ENCODE peak calls at places on chromosomes 13 and 19, in seven cellular contexts. N is A673; V is PC-3; S is lung; F is heart right ventricle; A is CD8-positive, alpha-beta T cell; I is suprapubic skin. T is an unnamed sample.

GRCh38 chr13:87172166-87172825 is 498.9 kb upstream of the SLITRK5 start:
- DNase-seq in I (no peak), N (peak; percentile 2), V (no peak), A (no peak), S (no peak), F (no peak), T (no peak)

GRCh38 chr13:114211446-114211845 is 23.3 kb upstream of the CDC16 start:
- DNase-seq in I (no peak), N (no peak), F (no peak), S (no peak), V (no peak), A (no peak), T (no peak)

GRCh38 chr19:29404015-29404414 is 121.8 kb upstream of the VSTM2B start:
- DNase-seq in A (no peak), N (no peak), F (no peak), V (no peak), I (no peak), S (no peak), T (no peak)

GRCh38 chr13:50421457-50422130 is 406.4 kb downstream of the KCNRG start:
- DNase-seq in N (no peak), I (no peak), S (no peak), F (no peak), V (peak; percentile 69), A (no peak), T (no peak)

GRCh38 chr13:34217343-34218094 is 399.6 kb downstream of the RFC3 start:
- DNase-seq in I (no peak), F (no peak), V (no peak), S (no peak), N (no peak), A (no peak), T (no peak)

GRCh38 chr13:111857336-111857735 is 209.6 kb upstream of the SOX1 start:
- DNase-seq in V (no peak), A (no peak), I (no peak), N (no peak), F (no peak), S (no peak), T (no peak)

GRCh38 chr13:41008349-41008980 is 10.7 kb downstream of the ELF1 start:
- DNase-seq in A (no peak), S (no peak), I (no peak), F (no peak), V (peak; percentile 78), N (no peak), T (no peak)

GRCh38 chr13:110444226-110444653 is 117.3 kb downstream of the RAB20 start:
- DNase-seq in S (no peak), F (no peak), A (no peak), N (no peak), V (peak; percentile 24), I (no peak), T (no peak)

GRCh38 chr13:50306096-50306495 is 290.9 kb downstream of the KCNRG start:
- DNase-seq in F (no peak), A (no peak), I (no peak), S (no peak), V (no peak), N (no peak), T (no peak)

GRCh38 chr19:42086770-42087550 is 11.0 kb downstream of the ZNF574 start:
- DNase-seq in I (no peak), A (no peak), N (no peak), S (no peak), F (no peak), V (no peak), T (no peak)

GRCh38 chr19:54420383-54421168 is 5.3 kb downstream of the TTYH1 start:
- DNase-seq in A (no peak), I (no peak), F (peak; percentile 45), S (no peak), V (no peak), N (no peak), T (no peak)

GRCh38 chr19:51724543-51724942 is 752 bp upstream of the HAS1 start:
- DNase-seq in F (no peak), I (peak; percentile 88), N (no peak), A (no peak), V (no peak), S (no peak), T (no peak)

GRCh38 chr13:89205856-89206255 is 1534.7 kb downstream of the SLITRK5 start:
- DNase-seq in A (no peak), I (no peak), N (no peak), F (no peak), V (no peak), S (no peak), T (no peak)

GRCh38 chr13:76917096-76917495 is 30.9 kb upstream of the KCTD12 start:
- DNase-seq in S (no peak), V (no peak), F (no peak), I (no peak), N (no peak), A (no peak), T (no peak)

GRCh38 chr13:20217168-20217567 is 15.0 kb downstream of the GJB6 start:
- DNase-seq in N (no peak), F (no peak), S (no peak), A (no peak), V (no peak), I (no peak), T (no peak)

GRCh38 chr13:111371211-111371610 is 50.8 kb downstream of the TEX29 start:
- DNase-seq in F (no peak), V (no peak), S (peak; percentile 41), N (peak; percentile 9), I (no peak), A (no peak), T (no peak)

GRCh38 chr13:113819731-113820715 is 43.9 kb downstream of the GAS6 start:
- DNase-seq in A (no peak), I (no peak), F (no peak), V (no peak), N (no peak), S (no peak), T (peak; percentile 77)

GRCh38 chr13:38759390-38759789 is 72.5 kb downstream of the FREM2 start:
- DNase-seq in A (no peak), N (no peak), I (no peak), S (no peak), V (no peak), F (no peak), T (no peak)

GRCh38 chr19:722553-723101 is 13.9 kb downstream of the PALM start:
- DNase-seq in V (no peak), N (no peak), S (no peak), A (no peak), F (peak; percentile 61), I (no peak), T (peak; percentile 82)
- H3K27ac ChIP-seq in V (no peak overlapping the region), N (no peak overlapping the region), S (no peak overlapping the region), A (no peak overlapping the region), F (no peak overlapping the region), I (no peak overlapping the region), T (peak overlapping the region; percentile 70)

DNA sequence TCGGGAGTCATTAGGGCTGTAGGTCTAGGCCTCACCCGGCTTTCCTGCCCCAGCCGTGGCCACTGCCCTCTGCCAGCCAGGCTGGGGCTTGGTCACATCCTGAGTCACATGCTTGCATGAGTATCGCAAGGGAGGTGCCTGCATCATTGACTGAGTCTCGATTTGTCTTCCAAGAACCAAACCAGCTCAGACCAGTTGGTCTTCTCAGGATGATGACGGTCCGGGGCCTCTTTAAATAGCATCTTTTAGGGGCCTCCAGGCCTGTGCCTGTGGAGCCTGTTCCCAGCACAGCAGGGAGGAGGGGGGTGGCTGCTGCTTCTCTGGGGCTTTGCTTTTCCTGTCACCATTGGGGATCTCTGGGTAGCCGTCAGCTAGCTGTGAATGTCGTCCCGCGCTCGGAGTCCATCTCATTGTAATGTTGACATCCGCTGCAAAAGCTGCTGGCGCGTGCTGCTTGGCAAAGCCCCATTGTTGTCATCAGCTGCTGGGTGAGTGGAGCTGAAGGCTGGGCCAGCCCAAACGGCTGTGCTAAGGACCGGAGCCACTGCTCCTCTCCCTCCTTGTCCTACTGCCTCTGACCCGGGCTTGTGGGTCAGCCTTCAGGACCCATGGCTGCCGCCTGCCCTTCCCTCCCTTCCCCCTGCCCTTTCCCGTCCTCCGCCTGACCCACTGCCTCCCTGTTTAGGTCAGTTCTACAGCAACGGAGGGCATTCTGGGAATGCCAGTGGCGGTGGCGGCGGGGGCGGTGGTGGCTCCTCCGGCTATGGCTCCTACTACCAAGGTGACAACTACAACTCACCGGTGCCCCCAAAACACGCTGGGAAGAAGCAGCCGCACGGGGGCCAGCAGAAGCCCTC is 14.3 kb upstream of the QTRT1 start:
- DNase-seq in A (no peak), I (no peak), N (peak; percentile 18), S (no peak), V (peak; percentile 21), F (peak; percentile 61), T (no peak)
- H3K27ac ChIP-seq in A (no peak overlapping the region), I (no peak overlapping the region), N (no peak overlapping the region), S (no peak overlapping the region), V (no peak overlapping the region), F (no peak overlapping the region), T (no peak overlapping the region)

DNA sequence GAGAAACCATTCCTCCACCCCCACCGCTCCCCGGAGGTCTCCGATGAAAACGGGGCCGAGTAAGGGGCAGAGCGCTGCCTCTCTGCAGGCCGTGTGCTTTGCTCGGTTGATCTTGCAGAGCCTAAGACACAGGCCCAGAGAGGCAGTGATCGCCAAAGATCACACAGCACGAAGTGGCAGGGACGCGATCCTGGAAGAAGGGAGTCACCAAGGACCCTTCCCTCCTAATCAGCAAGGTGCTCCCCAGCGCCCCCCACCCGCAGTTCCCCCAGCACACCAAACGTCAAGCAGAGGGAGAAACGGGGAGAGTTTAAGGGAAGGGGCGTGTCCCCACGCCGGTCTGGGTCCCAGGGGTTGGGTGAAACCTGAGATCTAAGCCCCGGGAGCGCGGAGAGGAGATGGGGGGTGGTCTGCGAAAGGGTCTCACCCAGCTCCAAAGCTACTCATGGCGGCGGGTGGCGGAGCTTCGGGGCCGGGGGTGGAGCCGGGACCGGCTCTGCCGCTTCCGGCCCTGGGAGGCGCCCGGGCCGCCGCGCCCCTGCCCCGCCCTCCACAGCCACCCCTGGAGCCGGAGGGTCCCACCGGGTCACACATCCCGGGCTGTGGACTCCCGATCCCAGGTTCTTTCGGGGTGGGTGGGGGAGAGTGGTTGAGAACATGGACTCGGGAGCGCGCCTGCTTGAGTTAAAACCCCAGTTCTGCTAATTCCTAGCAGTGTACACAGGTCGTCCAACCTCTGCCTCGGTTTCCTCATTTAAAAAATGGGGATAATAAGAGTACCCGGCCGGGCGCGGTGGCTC is at the start of gene EML2:
- DNase-seq in N (peak; percentile 71), F (peak; percentile 55), A (peak; percentile 69), V (peak; percentile 36), S (peak; percentile 47), I (no peak), T (peak; percentile 93)
- H3K27ac ChIP-seq in N (peak within 1 kb of the TSS; percentile 59), F (no peak within 1 kb of the TSS), A (peak within 1 kb of the TSS; percentile 58), V (peak within 1 kb of the TSS; percentile 42), S (no peak within 1 kb of the TSS), I (peak within 1 kb of the TSS; percentile 69), T (peak within 1 kb of the TSS; percentile 47)

GRCh38 chr19:55613396-55613795 is 7.9 kb downstream of the ZNF865 start:
- DNase-seq in S (no peak), F (no peak), A (no peak), V (no peak), N (no peak), I (no peak), T (peak; percentile 72)

GRCh38 chr19:55613930-55614710 is 8.7 kb downstream of the ZNF865 start:
- DNase-seq in N (no peak), A (no peak), S (no peak), V (no peak), I (no peak), F (no peak), T (no peak)

GRCh38 chr19:55609326-55609725 is 3.9 kb downstream of the ZNF865 start:
- DNase-seq in V (no peak), F (no peak), N (no peak), A (no peak), I (no peak), S (no peak), T (no peak)

GRCh38 chr19:55611300-55611982 is 6.0 kb downstream of the ZNF865 start:
- DNase-seq in I (no peak), F (no peak), A (no peak), V (no peak), S (no peak), N (no peak), T (no peak)

GRCh38 chr19:55611983-55612645 is 6.7 kb downstream of the ZNF865 start:
- DNase-seq in S (no peak), N (no peak), V (no peak), F (no peak), A (no peak), I (no peak), T (no peak)
- H3K27ac ChIP-seq in S (peak overlapping the region; percentile 84), N (no peak overlapping the region), V (no peak overlapping the region), F (peak overlapping the region; percentile 11), A (no peak overlapping the region), I (no peak overlapping the region), T (peak overlapping the region; percentile 68)